ENCODE peak calls at places on chromosomes 3 and 15, in five cellular contexts. K is Peyer's patch; R is central memory CD4-positive, alpha-beta T cell; M is HEK293T; Q is NCI-H1436. H is an unnamed sample.

GRCh38 chr3:134404366-134404885 is 30.2 kb upstream of the AMOTL2 start:
- DNase-seq in R (no peak), Q (no peak), M (no peak), K (no peak), H (no peak)

GRCh38 chr15:82146990-82147461 is 101.2 kb upstream of the MEX3B start:
- DNase-seq in M (no peak), R (no peak), K (no peak), Q (no peak), H (no peak)

GRCh38 chr3:102206506-102207145 is 228.2 kb upstream of the ZPLD1 start:
- DNase-seq in Q (no peak), R (no peak), M (no peak), K (no peak), H (peak)

GRCh38 chr15:98954411-98954810 is 53.2 kb downstream of the PGPEP1L start:
- DNase-seq in M (no peak), Q (no peak), K (no peak), R (no peak), H (peak)

GRCh38 chr3:136802481-136802996 is 16.4 kb upstream of the SLC35G2 start:
- DNase-seq in M (no peak), Q (peak), K (no peak), R (no peak), H (no peak)

GRCh38 chr3:101940521-101940992 is 91.2 kb downstream of the NFKBIZ start:
- DNase-seq in K (no peak), Q (no peak), R (no peak), M (peak), H (no peak)

GRCh38 chr15:63599401-63600000 is 2.3 kb downstream of the FBXL22 start:
- DNase-seq in M (no peak), Q (no peak), K (peak), R (peak), H (peak)

GRCh38 chr3:72485649-72486048 is 362.6 kb downstream of the SHQ1 start:
- DNase-seq in M (no peak), K (no peak), R (no peak), Q (no peak), H (no peak)

GRCh38 chr15:85457392-85457968 is 77.1 kb downstream of the AKAP13 start:
- DNase-seq in M (no peak), Q (no peak), K (no peak), R (no peak), H (no peak)

GRCh38 chr15:38535451-38536200 is 29.0 kb downstream of the RASGRP1 start:
- DNase-seq in R (no peak), M (no peak), Q (no peak), K (no peak), H (peak)

GRCh38 chr3:5428607-5429516 is 241.4 kb downstream of the EDEM1 start:
- DNase-seq in R (no peak), Q (peak), K (no peak), M (no peak), H (no peak)

GRCh38 chr15:39132071-39132470 is 448.8 kb upstream of the THBS1 start:
- DNase-seq in K (no peak), M (no peak), Q (no peak), R (no peak), H (no peak)

GRCh38 chr3:151265866-151266265 is 12.5 kb downstream of the P2RY14 start:
- DNase-seq in R (no peak), K (no peak), Q (peak), M (no peak), H (no peak)

GRCh38 chr3:45088959-45089358 is 57.2 kb downstream of the CDCP1 start:
- DNase-seq in K (no peak), M (no peak), Q (no peak), R (no peak), H (no peak)

H was measured in posterior vena cava.